ENCODE peak calls at places on chromosomes 12 and 14, in four cellular contexts. B is right cardiac atrium; U is neuronal stem cell; L is CD4-positive, alpha-beta T cell. J is an unnamed sample. For H3K9me3, the result is how much of the 10 kb centered on the place peaks cover.

GRCh38 chr14:64060648-64061096 is 207.9 kb downstream of the SYNE2 start:
- DNase-seq in B (no peak), U (peak), L (no peak), J (no peak)

GRCh38 chr14:31926123-31926522 is 151.0 kb upstream of the ARHGAP5 start:
- DNase-seq in B (no peak), U (no peak), L (no peak), J (no peak)

GRCh38 chr12:112944028-112944690 is 5.9 kb downstream of the OAS3 start:
- DNase-seq in B (no peak), U (no peak), L (no peak), J (no peak)

GRCh38 chr12:49201595-49202295 is 12.9 kb upstream of the TUBA1A start:
- DNase-seq in B (no peak), U (no peak), L (no peak), J (peak)

GRCh38 chr12:102907918-102908317 is 9.1 kb downstream of the PAH start:
- DNase-seq in B (no peak), U (no peak), L (no peak), J (no peak)

GRCh38 chr12:89080797-89081470 is 271.4 kb downstream of the DUSP6 start:
- DNase-seq in B (no peak), U (no peak), L (no peak), J (no peak)

GRCh38 chr12:30599631-30600030 is 96.0 kb downstream of the IPO8 start:
- DNase-seq in B (no peak), U (no peak), L (no peak), J (no peak)

GRCh38 chr12:6345319-6346071 is 3.6 kb upstream of the TNFRSF1A start:
- DNase-seq in B (no peak), U (no peak), L (peak), J (peak)

GRCh38 chr12:91434081-91434480 is 251.5 kb upstream of the DCN start:
- DNase-seq in B (no peak), U (no peak), L (no peak), J (no peak)

GRCh38 chr12:69685810-69686209 is 13.3 kb downstream of the BEST3 start:
- DNase-seq in B (no peak), U (no peak), L (no peak), J (peak)

GRCh38 chr12:583251-583869 is 79.9 kb downstream of the NINJ2 start:
- DNase-seq in B (peak), U (no peak), L (no peak), J (no peak)

GRCh38 chr12:51828951-51829581 is 19.5 kb downstream of the FIGNL2 start:
- DNase-seq in B (no peak), U (no peak), L (no peak), J (no peak)

GRCh38 chr14:22985894-22986507 is 3.6 kb upstream of the AJUBA start:
- DNase-seq in B (no peak), U (no peak), L (no peak), J (no peak)

GRCh38 chr12:129903092-129903945 is 506 bp downstream of the TMEM132D start:
- DNase-seq in B (peak), U (peak), L (no peak), J (peak)

GRCh38 chr14:95062946-95063345 is 94.4 kb downstream of the DICER1 start:
- DNase-seq in B (no peak), U (no peak), L (no peak), J (no peak)

GRCh38 chr12:124867389-124867930 is 3.8 kb upstream of the SCARB1 start:
- DNase-seq in B (no peak), U (no peak), L (no peak), J (peak)

GRCh38 chr12:113095405-113095804 is 38.9 kb downstream of the DTX1 start:
- DNase-seq in B (no peak), U (no peak), L (no peak), J (no peak)

GRCh38 chr12:130944878-130945277 is 8.8 kb upstream of the ADGRD1 start:
- DNase-seq in B (no peak), U (no peak), L (no peak), J (no peak)

GRCh38 chr12:130281157-130281799 is 56.4 kb upstream of the PIWIL1 start:
- DNase-seq in B (no peak), U (peak), L (peak), J (no peak)

GRCh38 chr12:25689996-25690501 is 137.0 kb upstream of the LMNTD1 start:
- DNase-seq in B (peak), U (no peak), L (no peak), J (peak)

GRCh38 chr12:5907812-5908211 is 37.2 kb downstream of the ANO2 start:
- DNase-seq in B (peak), U (no peak), L (no peak), J (no peak)

GRCh38 chr12:99911076-99911475 is 73.7 kb downstream of the ANKS1B start:
- DNase-seq in B (no peak), U (no peak), L (no peak), J (peak)

GRCh38 chr12:862303-862911 is 87.1 kb downstream of the RAD52 start:
- DNase-seq in B (no peak), U (no peak), L (no peak), J (no peak)

GRCh38 chr12:50220357-50221061 is 53.3 kb upstream of the CERS5 start:
- DNase-seq in B (no peak), U (no peak), L (no peak), J (peak)

GRCh38 chr12:103548622-103549601 is 38.2 kb upstream of the STAB2 start:
- DNase-seq in B (peak), U (peak), L (peak), J (peak)

GRCh38 chr14:52175982-52176502 is 91.5 kb upstream of the PTGDR start:
- DNase-seq in B (no peak), U (no peak), L (no peak), J (no peak)

GRCh38 chr12:51626629-51627028 is 35.6 kb downstream of the SCN8A start:
- DNase-seq in B (no peak), U (no peak), L (no peak), J (no peak)

GRCh38 chr12:74890237-74890599 is 319.4 kb downstream of the KCNC2 start:
- DNase-seq in B (no peak), U (no peak), L (no peak), J (peak)

GRCh38 chr12:80701388-80701787 is 6.0 kb upstream of the MYF6 start:
- DNase-seq in B (no peak), U (no peak), L (no peak), J (peak)

GRCh38 chr12:48001426-48002178 is 2.7 kb downstream of the COL2A1 start:
- DNase-seq in B (peak), U (peak), L (no peak), J (peak)

GRCh38 chr12:34600592-34601462 is 578.5 kb downstream of the ALG10 start:
- DNase-seq in B (peak), U (no peak), L (no peak), J (no peak)
- H3K9me3 ChIP-seq in B (under half), U (under half), L (half or more), J (under half)

GRCh38 chr12:117142094-117142493 is 42.9 kb upstream of the TESC start:
- DNase-seq in B (no peak), U (no peak), L (no peak), J (no peak)
- H3K9me3 ChIP-seq in B (under half), U (under half), L (under half), J (under half)

GRCh38 chr14:29030970-29031369 is 264.4 kb downstream of the FOXG1 start:
- DNase-seq in B (no peak), U (no peak), L (no peak), J (no peak)
- H3K9me3 ChIP-seq in B (under half), U (under half), L (under half), J (under half)

GRCh38 chr14:106686533-106686932 is 1160.2 kb downstream of the TMEM121 start:
- DNase-seq in B (no peak), U (no peak), L (no peak), J (no peak)

GRCh38 chr14:106690333-106690891 is 1164.0 kb downstream of the TMEM121 start:
- DNase-seq in B (no peak), U (no peak), L (no peak), J (no peak)

GRCh38 chr14:106694638-106695393 is 1168.4 kb downstream of the TMEM121 start:
- DNase-seq in B (peak), U (no peak), L (peak), J (no peak)

DNA sequence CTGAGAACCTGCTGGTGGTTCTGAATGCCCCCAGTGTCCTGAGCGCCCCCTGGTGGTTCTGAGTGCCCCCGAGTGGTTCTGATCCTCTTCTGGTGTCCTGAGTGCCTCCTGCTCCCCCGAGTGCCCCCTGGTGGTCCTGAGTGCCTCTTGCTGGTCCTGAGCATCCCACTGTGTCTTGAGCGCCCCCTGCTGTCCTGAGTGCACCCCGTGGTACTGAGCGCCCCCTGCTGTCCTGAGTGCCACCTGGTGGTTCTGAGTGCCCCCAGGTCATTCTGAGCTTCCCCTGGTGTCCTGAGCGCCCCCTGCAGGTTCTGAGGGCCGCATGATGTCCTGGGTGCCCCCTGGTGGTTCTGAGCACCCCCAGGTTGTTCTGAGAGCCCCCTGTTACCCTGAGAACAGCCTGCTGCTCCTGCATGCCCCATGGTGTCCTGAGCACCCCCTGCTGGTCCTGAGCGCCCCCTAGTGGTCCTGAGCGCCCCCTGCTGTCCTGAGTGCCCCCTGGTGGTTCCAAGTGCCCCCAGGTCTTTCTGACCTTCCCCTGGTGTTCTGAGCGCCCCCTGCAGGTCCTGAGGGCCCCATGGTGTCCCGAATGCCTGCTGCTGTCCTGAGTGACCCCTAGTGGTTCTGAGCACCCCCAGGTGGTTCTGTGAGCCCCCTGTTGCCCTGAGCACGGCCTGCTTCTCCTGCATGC is 1165.4 kb downstream of the TMEM121 start:
- DNase-seq in B (peak), U (no peak), L (peak), J (no peak)
- H3K9me3 ChIP-seq in B (under half), U (under half), L (under half), J (under half)

GRCh38 chr14:83470466-83470865 is 1936.8 kb upstream of the SEL1L start:
- DNase-seq in B (no peak), U (no peak), L (no peak), J (no peak)
- H3K9me3 ChIP-seq in B (under half), U (under half), L (under half), J (under half)

GRCh38 chr12:20963762-20964161 is 153.3 kb downstream of the SLCO1B3 start:
- DNase-seq in B (no peak), U (no peak), L (no peak), J (no peak)
- H3K9me3 ChIP-seq in B (under half), U (under half), L (under half), J (under half)

GRCh38 chr14:105837349-105838063 is 311.1 kb downstream of the TMEM121 start:
- DNase-seq in B (no peak), U (no peak), L (no peak), J (no peak)
- H3K9me3 ChIP-seq in B (under half), U (under half), L (under half), J (under half)

DNA sequence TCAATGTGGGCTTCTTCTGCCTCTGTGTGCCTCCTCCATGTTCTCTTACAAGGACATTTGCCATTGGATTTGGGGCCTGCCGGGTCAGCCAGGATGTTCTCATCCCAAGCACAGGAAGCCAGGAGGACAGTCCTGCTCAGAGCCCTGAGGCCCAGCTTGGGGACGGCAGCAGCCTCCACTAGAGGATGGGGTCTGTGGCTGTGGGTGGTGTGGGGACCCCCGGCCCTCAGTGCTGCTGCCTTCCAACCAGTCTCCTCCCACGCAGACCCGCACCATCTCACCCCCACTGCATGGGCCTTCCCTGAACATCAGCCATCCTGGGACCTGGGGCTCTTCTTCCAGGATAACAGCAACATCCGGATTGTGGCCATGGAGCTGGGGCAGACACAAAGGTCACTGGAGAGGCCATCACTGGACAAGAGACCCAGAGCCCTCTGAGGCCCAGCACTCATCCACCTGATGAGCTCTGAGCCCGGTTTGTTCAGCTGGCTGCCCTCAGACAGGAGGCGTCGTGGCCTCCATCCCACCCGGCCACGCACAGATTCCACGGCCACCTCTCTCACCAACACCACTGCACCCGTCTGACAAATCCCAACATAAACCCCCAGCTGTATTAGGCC is 56.5 kb upstream of the C14orf180 start:
- DNase-seq in B (no peak), U (no peak), L (no peak), J (no peak)
- H3K9me3 ChIP-seq in B (under half), U (under half), L (under half), J (under half)